ENCODE peak calls at places on chromosomes 4 and X, in nine cellular contexts. One of them, this sample, is unnamed.

GRCh38 chr4:140688711-140689598 is 67.2 kb downstream of the TBC1D9 start:
- DNase-seq in ovary: no peak
- DNase-seq in AG09319: no peak
- DNase-seq in ascending aorta: no peak
- DNase-seq in tibial nerve: no peak
- DNase-seq in CD4-positive, alpha-beta T cell: no peak
- DNase-seq in lower lobe of right lung: no peak
- DNase-seq in kidney epithelial cell: no peak
- DNase-seq in astrocyte of the spinal cord: peak; percentile 18
- DNase-seq in this sample: no peak

GRCh38 chrX:34866636-34867035 is 76.0 kb upstream of the FAM47B start:
- DNase-seq in lower lobe of right lung: no peak
- DNase-seq in astrocyte of the spinal cord: no peak
- DNase-seq in CD4-positive, alpha-beta T cell: no peak
- DNase-seq in ascending aorta: no peak
- DNase-seq in kidney epithelial cell: no peak
- DNase-seq in AG09319: no peak
- DNase-seq in tibial nerve: no peak
- DNase-seq in ovary: no peak
- DNase-seq in this sample: no peak

GRCh38 chrX:149120459-149120858 is 384.6 kb downstream of the IDS start:
- DNase-seq in ascending aorta: no peak
- DNase-seq in AG09319: no peak
- DNase-seq in lower lobe of right lung: no peak
- DNase-seq in CD4-positive, alpha-beta T cell: no peak
- DNase-seq in kidney epithelial cell: no peak
- DNase-seq in astrocyte of the spinal cord: no peak
- DNase-seq in tibial nerve: no peak
- DNase-seq in ovary: no peak
- DNase-seq in this sample: no peak

GRCh38 chr4:4762909-4763814 is 96.3 kb upstream of the MSX1 start:
- DNase-seq in astrocyte of the spinal cord: peak; percentile 86
- DNase-seq in AG09319: peak; percentile 80
- DNase-seq in tibial nerve: no peak
- DNase-seq in lower lobe of right lung: no peak
- DNase-seq in ovary: peak; percentile 42
- DNase-seq in CD4-positive, alpha-beta T cell: no peak
- DNase-seq in ascending aorta: no peak
- DNase-seq in kidney epithelial cell: peak; percentile 2
- DNase-seq in this sample: peak; percentile 43

GRCh38 chr4:127240721-127241120 is 392.0 kb upstream of the INTU start:
- DNase-seq in CD4-positive, alpha-beta T cell: no peak
- DNase-seq in lower lobe of right lung: no peak
- DNase-seq in ascending aorta: no peak
- DNase-seq in tibial nerve: no peak
- DNase-seq in kidney epithelial cell: no peak
- DNase-seq in AG09319: no peak
- DNase-seq in astrocyte of the spinal cord: no peak
- DNase-seq in ovary: no peak
- DNase-seq in this sample: no peak

GRCh38 chrX:92232182-92232581 is 453.0 kb downstream of the PCDH11X start:
- DNase-seq in astrocyte of the spinal cord: peak; percentile 3
- DNase-seq in AG09319: no peak
- DNase-seq in tibial nerve: no peak
- DNase-seq in ovary: no peak
- DNase-seq in lower lobe of right lung: no peak
- DNase-seq in CD4-positive, alpha-beta T cell: no peak
- DNase-seq in ascending aorta: no peak
- DNase-seq in kidney epithelial cell: no peak
- DNase-seq in this sample: no peak

GRCh38 chrX:147850875-147851274 is 60.8 kb upstream of the FMR1 start:
- DNase-seq in CD4-positive, alpha-beta T cell: no peak
- DNase-seq in astrocyte of the spinal cord: no peak
- DNase-seq in ovary: no peak
- DNase-seq in AG09319: no peak
- DNase-seq in ascending aorta: no peak
- DNase-seq in kidney epithelial cell: no peak
- DNase-seq in lower lobe of right lung: no peak
- DNase-seq in tibial nerve: no peak
- DNase-seq in this sample: no peak

GRCh38 chr4:52861879-52862604 is at the start of gene RASL11B:
- DNase-seq in kidney epithelial cell: no peak
- DNase-seq in lower lobe of right lung: peak; percentile 84
- DNase-seq in CD4-positive, alpha-beta T cell: peak; percentile 81
- DNase-seq in AG09319: peak; percentile 25
- DNase-seq in ovary: peak; percentile 94
- DNase-seq in astrocyte of the spinal cord: peak; percentile 61
- DNase-seq in ascending aorta: peak; percentile 20
- DNase-seq in tibial nerve: peak; percentile 72
- DNase-seq in this sample: no peak

GRCh38 chrX:46561931-46562721 is 11.4 kb upstream of the CHST7 start:
- DNase-seq in ovary: no peak
- DNase-seq in lower lobe of right lung: peak; percentile 47
- DNase-seq in tibial nerve: no peak
- DNase-seq in ascending aorta: no peak
- DNase-seq in astrocyte of the spinal cord: no peak
- DNase-seq in AG09319: no peak
- DNase-seq in kidney epithelial cell: no peak
- DNase-seq in CD4-positive, alpha-beta T cell: no peak
- DNase-seq in this sample: no peak

GRCh38 chrX:15758140-15758539 is 20.1 kb downstream of the CA5B start:
- DNase-seq in ovary: no peak
- DNase-seq in CD4-positive, alpha-beta T cell: no peak
- DNase-seq in ascending aorta: no peak
- DNase-seq in kidney epithelial cell: no peak
- DNase-seq in lower lobe of right lung: no peak
- DNase-seq in astrocyte of the spinal cord: no peak
- DNase-seq in tibial nerve: no peak
- DNase-seq in AG09319: no peak
- DNase-seq in this sample: no peak

GRCh38 chr4:2058264-2059033 is 678 bp upstream of the NAT8L start:
- DNase-seq in AG09319: no peak
- DNase-seq in astrocyte of the spinal cord: no peak
- DNase-seq in kidney epithelial cell: no peak
- DNase-seq in ascending aorta: no peak
- DNase-seq in lower lobe of right lung: peak; percentile 42
- DNase-seq in ovary: peak; percentile 41
- DNase-seq in tibial nerve: no peak
- DNase-seq in CD4-positive, alpha-beta T cell: no peak
- DNase-seq in this sample: no peak

GRCh38 chrX:108224727-108225455 is 133.3 kb downstream of the ATG4A start:
- DNase-seq in tibial nerve: no peak
- DNase-seq in ovary: peak; percentile 26
- DNase-seq in kidney epithelial cell: peak; percentile 7
- DNase-seq in astrocyte of the spinal cord: peak; percentile 46
- DNase-seq in lower lobe of right lung: no peak
- DNase-seq in CD4-positive, alpha-beta T cell: no peak
- DNase-seq in AG09319: no peak
- DNase-seq in ascending aorta: no peak
- DNase-seq in this sample: no peak

GRCh38 chrX:153927686-153927935 is 1.5 kb upstream of the ARHGAP4 start:
- DNase-seq in ascending aorta: no peak
- DNase-seq in ovary: no peak
- DNase-seq in astrocyte of the spinal cord: no peak
- DNase-seq in AG09319: no peak
- DNase-seq in lower lobe of right lung: no peak
- DNase-seq in CD4-positive, alpha-beta T cell: no peak
- DNase-seq in kidney epithelial cell: no peak
- DNase-seq in tibial nerve: no peak
- DNase-seq in this sample: no peak

GRCh38 chr4:37516057-37516775 is 170.0 kb downstream of the RELL1 start:
- DNase-seq in ovary: no peak
- DNase-seq in lower lobe of right lung: no peak
- DNase-seq in ascending aorta: no peak
- DNase-seq in AG09319: no peak
- DNase-seq in astrocyte of the spinal cord: no peak
- DNase-seq in kidney epithelial cell: no peak
- DNase-seq in CD4-positive, alpha-beta T cell: no peak
- DNase-seq in tibial nerve: no peak
- DNase-seq in this sample: no peak

GRCh38 chr4:23039813-23040212 is 347.1 kb downstream of the GBA3 start:
- DNase-seq in lower lobe of right lung: no peak
- DNase-seq in tibial nerve: no peak
- DNase-seq in astrocyte of the spinal cord: no peak
- DNase-seq in ovary: no peak
- DNase-seq in CD4-positive, alpha-beta T cell: no peak
- DNase-seq in kidney epithelial cell: peak; percentile 57
- DNase-seq in AG09319: no peak
- DNase-seq in ascending aorta: no peak
- DNase-seq in this sample: no peak

GRCh38 chrX:150536455-150537116 is 31.8 kb upstream of the MTM1 start:
- DNase-seq in astrocyte of the spinal cord: no peak
- DNase-seq in AG09319: no peak
- DNase-seq in ascending aorta: no peak
- DNase-seq in tibial nerve: no peak
- DNase-seq in ovary: no peak
- DNase-seq in CD4-positive, alpha-beta T cell: no peak
- DNase-seq in kidney epithelial cell: no peak
- DNase-seq in lower lobe of right lung: no peak
- DNase-seq in this sample: no peak

GRCh38 chr4:109879636-109880314 is 31.9 kb downstream of the LRIT3 start:
- DNase-seq in ascending aorta: no peak
- DNase-seq in tibial nerve: no peak
- DNase-seq in lower lobe of right lung: no peak
- DNase-seq in kidney epithelial cell: no peak
- DNase-seq in astrocyte of the spinal cord: no peak
- DNase-seq in CD4-positive, alpha-beta T cell: no peak
- DNase-seq in ovary: no peak
- DNase-seq in AG09319: no peak
- DNase-seq in this sample: no peak

GRCh38 chr4:33924239-33924638 is 2320.1 kb downstream of the ARAP2 start:
- DNase-seq in ovary: no peak
- DNase-seq in kidney epithelial cell: peak; percentile 38
- DNase-seq in ascending aorta: no peak
- DNase-seq in lower lobe of right lung: no peak
- DNase-seq in tibial nerve: no peak
- DNase-seq in AG09319: peak; percentile 2
- DNase-seq in CD4-positive, alpha-beta T cell: no peak
- DNase-seq in astrocyte of the spinal cord: peak; percentile 74
- DNase-seq in this sample: no peak

GRCh38 chr4:169286562-169287301 is 16.0 kb upstream of the SH3RF1 start:
- DNase-seq in kidney epithelial cell: no peak
- DNase-seq in ovary: no peak
- DNase-seq in AG09319: no peak
- DNase-seq in astrocyte of the spinal cord: no peak
- DNase-seq in lower lobe of right lung: no peak
- DNase-seq in CD4-positive, alpha-beta T cell: no peak
- DNase-seq in tibial nerve: no peak
- DNase-seq in ascending aorta: no peak
- DNase-seq in this sample: no peak
- TF ChIP-seq CTCF in kidney epithelial cell: no peak
- TF ChIP-seq CTCF in ovary: no peak
- TF ChIP-seq CTCF in AG09319: no peak
- TF ChIP-seq CTCF in astrocyte of the spinal cord: no peak
- TF ChIP-seq CTCF in lower lobe of right lung: peak; percentile 11
- TF ChIP-seq CTCF in CD4-positive, alpha-beta T cell: no peak
- TF ChIP-seq CTCF in tibial nerve: no peak
- TF ChIP-seq CTCF in ascending aorta: no peak
- TF ChIP-seq CTCF in this sample: peak; percentile 17

GRCh38 chr4:144967161-144967560 is 130.8 kb downstream of the ANAPC10 start:
- DNase-seq in CD4-positive, alpha-beta T cell: no peak
- DNase-seq in lower lobe of right lung: no peak
- DNase-seq in astrocyte of the spinal cord: no peak
- DNase-seq in ovary: no peak
- DNase-seq in kidney epithelial cell: peak; percentile 9
- DNase-seq in ascending aorta: no peak
- DNase-seq in tibial nerve: no peak
- DNase-seq in AG09319: no peak
- DNase-seq in this sample: no peak

GRCh38 chr4:144962300-144962699 is 135.7 kb downstream of the ANAPC10 start:
- DNase-seq in astrocyte of the spinal cord: no peak
- DNase-seq in lower lobe of right lung: no peak
- DNase-seq in ovary: no peak
- DNase-seq in kidney epithelial cell: no peak
- DNase-seq in AG09319: no peak
- DNase-seq in ascending aorta: no peak
- DNase-seq in tibial nerve: no peak
- DNase-seq in CD4-positive, alpha-beta T cell: no peak
- DNase-seq in this sample: no peak
- TF ChIP-seq CTCF in astrocyte of the spinal cord: no peak
- TF ChIP-seq CTCF in lower lobe of right lung: no peak
- TF ChIP-seq CTCF in ovary: no peak
- TF ChIP-seq CTCF in kidney epithelial cell: no peak
- TF ChIP-seq CTCF in AG09319: no peak
- TF ChIP-seq CTCF in ascending aorta: no peak
- TF ChIP-seq CTCF in tibial nerve: no peak
- TF ChIP-seq CTCF in CD4-positive, alpha-beta T cell: no peak
- TF ChIP-seq CTCF in this sample: no peak

DNA sequence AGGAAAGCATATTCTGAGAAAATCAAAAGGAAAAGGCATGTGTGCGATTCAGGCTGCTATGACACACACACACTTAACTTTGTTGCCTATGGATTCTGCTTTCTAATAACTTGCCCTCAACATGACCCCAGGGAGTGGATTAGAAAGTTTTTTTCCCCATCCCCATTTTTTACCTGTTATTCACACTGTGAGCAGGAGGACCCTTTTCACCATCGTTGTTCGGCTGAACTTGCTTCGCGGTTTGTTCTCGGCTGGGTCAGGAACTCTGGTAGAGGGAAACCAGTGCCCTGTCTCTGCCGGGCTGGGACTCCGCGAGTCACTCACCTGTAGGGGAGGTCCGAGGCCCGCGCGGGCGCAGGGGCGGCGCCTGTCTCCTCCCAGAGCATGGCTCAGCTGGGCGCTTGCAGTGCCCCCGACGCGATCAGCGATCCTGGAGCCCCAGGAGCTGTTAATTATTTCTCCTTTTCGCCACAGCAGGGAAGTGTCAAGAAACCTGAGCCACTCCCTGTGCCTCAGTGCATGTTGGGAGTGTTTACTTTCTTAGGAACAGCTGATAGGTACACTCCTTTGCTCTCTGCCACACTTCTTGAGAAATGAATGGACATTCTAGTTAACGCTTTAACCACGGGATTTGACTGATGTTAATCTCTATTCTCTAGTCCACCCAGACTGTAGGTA is at the start of gene RASSF6:
- DNase-seq in ovary: peak; percentile 46
- DNase-seq in astrocyte of the spinal cord: no peak
- DNase-seq in CD4-positive, alpha-beta T cell: no peak
- DNase-seq in lower lobe of right lung: peak; percentile 88
- DNase-seq in AG09319: no peak
- DNase-seq in kidney epithelial cell: no peak
- DNase-seq in ascending aorta: no peak
- DNase-seq in tibial nerve: no peak
- DNase-seq in this sample: no peak
- TF ChIP-seq CTCF in ovary: no peak
- TF ChIP-seq CTCF in astrocyte of the spinal cord: no peak
- TF ChIP-seq CTCF in CD4-positive, alpha-beta T cell: no peak
- TF ChIP-seq CTCF in lower lobe of right lung: no peak
- TF ChIP-seq CTCF in AG09319: no peak
- TF ChIP-seq CTCF in kidney epithelial cell: no peak
- TF ChIP-seq CTCF in ascending aorta: no peak
- TF ChIP-seq CTCF in tibial nerve: no peak
- TF ChIP-seq CTCF in this sample: no peak

DNA sequence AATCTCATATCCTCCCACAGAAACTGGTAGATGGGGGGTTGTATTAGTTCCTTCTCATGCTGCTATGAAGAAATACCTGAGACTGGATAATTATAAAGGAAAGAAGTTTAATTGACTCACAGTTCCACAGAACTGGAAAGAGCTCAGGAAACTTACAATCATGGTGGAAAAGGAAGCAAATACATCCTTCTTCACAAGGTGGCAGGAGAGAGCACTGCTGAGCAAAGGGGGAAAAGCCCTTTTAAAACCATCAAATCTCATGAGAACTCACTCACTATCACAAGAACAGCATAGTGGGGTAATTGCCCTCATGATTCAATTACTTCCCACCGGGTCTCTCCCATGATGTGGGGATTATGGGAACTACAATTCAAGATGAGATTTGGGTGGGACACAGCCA is 250.5 kb upstream of the GPRIN3 start:
- DNase-seq in kidney epithelial cell: no peak
- DNase-seq in ascending aorta: no peak
- DNase-seq in CD4-positive, alpha-beta T cell: no peak
- DNase-seq in astrocyte of the spinal cord: no peak
- DNase-seq in AG09319: no peak
- DNase-seq in ovary: no peak
- DNase-seq in tibial nerve: no peak
- DNase-seq in lower lobe of right lung: no peak
- DNase-seq in this sample: no peak
- TF ChIP-seq CTCF in kidney epithelial cell: peak; percentile 54
- TF ChIP-seq CTCF in ascending aorta: no peak
- TF ChIP-seq CTCF in CD4-positive, alpha-beta T cell: no peak
- TF ChIP-seq CTCF in astrocyte of the spinal cord: peak; percentile 53
- TF ChIP-seq CTCF in AG09319: no peak
- TF ChIP-seq CTCF in ovary: no peak
- TF ChIP-seq CTCF in tibial nerve: no peak
- TF ChIP-seq CTCF in lower lobe of right lung: no peak
- TF ChIP-seq CTCF in this sample: peak; percentile 72